ENCODE peak calls at places on chromosomes 4 and X, in seven cellular contexts. S, J, K, R, V, P and I are unnamed samples.

GRCh38 chrX:34197946-34198345 is 65.8 kb upstream of the FAM47A start:
- DNase-seq in K (peak), P (no peak), V (no peak), J (no peak), R (no peak), S (no peak), I (no peak)

GRCh38 chrX:21985332-21985777 is 44.8 kb downstream of the SMS start:
- DNase-seq in S (peak), V (peak), J (peak), R (peak), P (peak), K (no peak), I (peak)

GRCh38 chr4:118032691-118033090 is 1.6 kb upstream of the NDST3 start:
- DNase-seq in V (no peak), K (peak), R (no peak), P (no peak), J (peak), S (no peak), I (peak)

GRCh38 chr4:127632420-127633403 is at the start of gene INTU:
- DNase-seq in K (peak), V (peak), P (peak), S (peak), J (peak), R (peak), I (peak)

GRCh38 chr4:8762951-8763735 is 108.5 kb downstream of the HMX1 start:
- DNase-seq in S (no peak), K (no peak), V (no peak), P (no peak), R (no peak), J (no peak), I (no peak)

GRCh38 chrX:42714981-42715688 is 62.8 kb downstream of the PPP1R2C start:
- DNase-seq in S (peak), K (peak), V (no peak), J (peak), P (peak), R (peak), I (no peak)

GRCh38 chrX:154040307-154040756 is 20.6 kb upstream of the IRAK1 start:
- DNase-seq in R (no peak), P (no peak), J (no peak), S (no peak), K (no peak), V (no peak), I (peak)

GRCh38 chr4:99816611-99817309 is at the start of gene DAPP1:
- DNase-seq in R (peak), S (no peak), P (peak), K (no peak), J (no peak), V (no peak), I (no peak)

GRCh38 chr4:55736605-55737183 is 82.9 kb upstream of the EXOC1L start:
- DNase-seq in J (peak), K (no peak), S (no peak), P (no peak), R (no peak), V (no peak), I (peak)

GRCh38 chrX:110394653-110395052 is 36.0 kb downstream of the RTL9 start:
- DNase-seq in P (no peak), V (no peak), J (no peak), R (no peak), K (no peak), S (no peak), I (peak)

GRCh38 chr4:81632581-81633247 is 161.0 kb upstream of the RASGEF1B start:
- DNase-seq in S (no peak), V (no peak), K (peak), R (no peak), J (no peak), P (no peak), I (no peak)

GRCh38 chr4:51943221-51943620 is 76.9 kb downstream of the LRRC66 start:
- DNase-seq in J (no peak), S (no peak), R (no peak), P (no peak), V (no peak), K (no peak), I (peak)

GRCh38 chrX:43087825-43088224 is 309.9 kb upstream of the PPP1R2C start:
- DNase-seq in V (no peak), J (no peak), K (no peak), P (no peak), S (no peak), R (no peak), I (no peak)

GRCh38 chrX:150018931-150019331 is 80.6 kb upstream of the EOLA2 start:
- DNase-seq in P (no peak), S (no peak), K (no peak), R (no peak), V (no peak), J (no peak), I (peak)

GRCh38 chr4:121370729-121371325 is 10.0 kb downstream of the QRFPR start:
- DNase-seq in V (peak), P (no peak), K (no peak), S (no peak), R (no peak), J (peak), I (peak)

GRCh38 chr4:1044469-1045192 is 33.2 kb downstream of the FGFRL1 start:
- DNase-seq in V (no peak), S (peak), K (no peak), P (peak), J (no peak), R (no peak), I (no peak)

GRCh38 chrX:106950381-106950780 is 30.2 kb downstream of the CLDN2 start:
- DNase-seq in K (no peak), P (no peak), V (no peak), J (no peak), S (no peak), R (no peak), I (no peak)

GRCh38 chr4:15149842-15150592 is 147.7 kb downstream of the CPEB2 start:
- DNase-seq in J (peak), V (peak), P (peak), S (peak), R (no peak), K (no peak), I (peak)

GRCh38 chr4:185933078-185933581 is 121.1 kb upstream of the SORBS2 start:
- DNase-seq in R (no peak), K (peak), P (no peak), S (no peak), J (no peak), V (no peak), I (peak)

GRCh38 chr4:38067499-38067898 is 107.3 kb downstream of the PTTG2 start:
- DNase-seq in P (no peak), R (no peak), V (no peak), S (no peak), K (no peak), J (no peak), I (no peak)

GRCh38 chr4:105145913-105146285 is 777 bp upstream of the TET2 start:
- DNase-seq in S (peak), R (peak), P (peak), K (no peak), J (peak), V (no peak), I (no peak)

GRCh38 chrX:37679888-37680287 is 5.7 kb upstream of the XK start:
- DNase-seq in S (no peak), P (no peak), K (no peak), R (no peak), J (no peak), V (no peak), I (no peak)

GRCh38 chr4:4575284-4576211 is 33.7 kb upstream of the STX18 start:
- DNase-seq in S (peak), V (no peak), R (peak), K (no peak), P (peak), J (peak), I (peak)

GRCh38 chr4:17273047-17273446 is 238.8 kb downstream of the QDPR start:
- DNase-seq in S (no peak), J (no peak), V (no peak), P (no peak), K (no peak), R (no peak), I (peak)

GRCh38 chrX:102711872-102712215 is 404 bp upstream of the GPRASP2 start:
- DNase-seq in K (no peak), R (no peak), S (no peak), V (no peak), J (peak), P (no peak), I (no peak)

GRCh38 chr4:174910271-174910670 is 7.9 kb upstream of the ADAM29 start:
- DNase-seq in K (no peak), V (no peak), P (no peak), R (no peak), J (no peak), S (no peak), I (no peak)

GRCh38 chr4:139555073-139555704 is 830 bp downstream of the SETD7 start:
- DNase-seq in P (peak), J (peak), V (peak), K (peak), S (peak), R (peak), I (peak)

GRCh38 chr4:139554726-139555072 is 1.3 kb downstream of the SETD7 start:
- DNase-seq in K (no peak), R (no peak), V (no peak), P (no peak), S (no peak), J (no peak), I (no peak)

GRCh38 chr4:139552506-139552905 is 3.5 kb downstream of the SETD7 start:
- DNase-seq in J (no peak), R (no peak), S (no peak), V (no peak), P (no peak), K (no peak), I (peak)

GRCh38 chr4:139552908-139553307 is 3.1 kb downstream of the SETD7 start:
- DNase-seq in S (no peak), R (no peak), P (no peak), J (no peak), K (no peak), V (peak), I (no peak)

DNA sequence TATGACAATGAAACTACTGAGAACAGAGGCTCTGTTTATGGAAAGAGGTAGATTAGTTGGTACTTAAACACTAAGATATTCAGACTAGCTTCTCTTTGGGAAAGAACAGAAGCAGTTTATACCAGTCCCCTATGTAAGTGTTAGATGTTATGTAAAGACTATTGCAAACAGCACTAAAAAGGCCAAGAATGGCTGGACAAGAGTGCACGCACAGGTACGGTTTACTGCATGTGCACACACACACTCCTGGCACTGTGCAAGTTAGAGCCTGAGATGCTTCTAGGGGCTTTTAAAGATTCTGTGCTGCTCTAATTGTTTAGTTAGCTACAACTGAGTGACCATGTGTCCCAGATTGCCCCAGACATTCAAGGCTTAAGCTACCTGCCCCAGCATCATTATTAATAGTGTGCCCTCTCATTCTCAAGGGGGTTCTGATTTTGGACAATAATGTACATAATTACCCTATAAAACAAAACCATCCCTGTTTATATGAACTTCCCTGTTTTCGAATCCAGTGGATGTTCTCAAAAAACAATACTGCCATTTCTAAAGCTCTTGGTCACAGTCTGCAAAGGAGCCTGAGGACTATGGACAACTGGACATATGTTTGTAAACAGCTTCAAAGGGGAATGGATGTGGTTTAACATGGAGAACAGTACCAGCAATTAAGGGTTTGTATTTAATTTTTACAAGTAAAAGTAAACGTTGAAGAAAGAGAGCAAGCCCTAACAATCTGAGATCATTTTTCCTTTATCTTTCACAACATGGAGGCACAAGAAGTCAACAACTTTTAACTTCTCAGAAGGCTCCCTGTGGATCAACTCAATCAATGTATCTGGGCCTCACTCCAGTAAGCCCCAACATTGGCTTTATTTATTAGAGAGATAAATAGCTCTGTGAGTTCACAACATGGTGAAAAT is 2.0 kb downstream of the SETD7 start:
- DNase-seq in R (no peak), S (no peak), J (no peak), K (no peak), V (no peak), P (no peak), I (no peak)
- H3K4me3 ChIP-seq in R (no peak), S (no peak), J (peak), K (no peak), V (peak), P (peak), I (peak)

GRCh38 chr4:74287791-74288190 is 20.5 kb upstream of the EPGN start:
- DNase-seq in P (no peak), J (no peak), K (no peak), V (no peak), R (no peak), S (no peak), I (no peak)
- H3K4me3 ChIP-seq in P (no peak), J (no peak), K (no peak), V (no peak), R (no peak), S (no peak), I (no peak)

DNA sequence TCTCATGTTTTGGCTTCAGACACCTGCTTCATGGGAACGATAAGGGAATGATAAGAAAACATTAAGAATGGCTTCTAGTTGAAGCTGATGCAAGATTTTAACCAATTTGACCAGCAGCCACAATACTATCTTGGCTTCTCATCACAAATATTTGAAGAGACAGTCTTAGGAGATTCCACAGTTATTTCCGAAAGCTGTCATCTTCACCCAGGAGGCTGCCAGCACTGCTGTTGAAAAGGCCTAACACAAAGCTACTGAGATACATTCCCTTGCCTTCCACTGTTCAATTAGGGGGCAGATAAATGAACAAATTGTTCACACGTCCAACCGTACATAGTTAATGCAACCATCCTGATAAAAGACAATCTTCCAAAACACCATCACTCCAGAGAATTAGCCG is 189.6 kb upstream of the PSAPL1 start:
- DNase-seq in K (no peak), S (no peak), J (no peak), P (no peak), V (no peak), R (no peak), I (no peak)
- H3K4me3 ChIP-seq in K (no peak), S (no peak), J (no peak), P (no peak), V (no peak), R (no peak), I (no peak)

GRCh38 chr4:24794916-24795665 is at the start of gene SOD3:
- DNase-seq in R (peak), S (peak), J (peak), V (peak), P (peak), K (peak), I (peak)

GRCh38 chr4:24795666-24796381 is 451 bp downstream of the SOD3 start:
- DNase-seq in V (no peak), R (no peak), K (no peak), P (no peak), J (no peak), S (no peak), I (no peak)

GRCh38 chr4:24792552-24792951 is 2.8 kb upstream of the SOD3 start:
- DNase-seq in S (no peak), K (no peak), R (no peak), P (no peak), J (no peak), V (no peak), I (no peak)

GRCh38 chr4:24793219-24794005 is 2.0 kb upstream of the SOD3 start:
- DNase-seq in V (no peak), R (no peak), J (peak), S (no peak), K (no peak), P (no peak), I (peak)

GRCh38 chr4:24794111-24794860 is 1.1 kb upstream of the SOD3 start:
- DNase-seq in R (no peak), P (no peak), V (no peak), K (no peak), J (no peak), S (peak), I (peak)
- H3K4me3 ChIP-seq in R (no peak), P (no peak), V (no peak), K (no peak), J (no peak), S (no peak), I (no peak)

GRCh38 chr4:119300072-119300387 is 21.9 kb downstream of the FABP2 start:
- DNase-seq in V (no peak), R (peak), K (no peak), J (no peak), P (peak), S (peak), I (peak)
- H3K4me3 ChIP-seq in V (peak), R (peak), K (peak), J (peak), P (peak), S (peak), I (peak)

DNA sequence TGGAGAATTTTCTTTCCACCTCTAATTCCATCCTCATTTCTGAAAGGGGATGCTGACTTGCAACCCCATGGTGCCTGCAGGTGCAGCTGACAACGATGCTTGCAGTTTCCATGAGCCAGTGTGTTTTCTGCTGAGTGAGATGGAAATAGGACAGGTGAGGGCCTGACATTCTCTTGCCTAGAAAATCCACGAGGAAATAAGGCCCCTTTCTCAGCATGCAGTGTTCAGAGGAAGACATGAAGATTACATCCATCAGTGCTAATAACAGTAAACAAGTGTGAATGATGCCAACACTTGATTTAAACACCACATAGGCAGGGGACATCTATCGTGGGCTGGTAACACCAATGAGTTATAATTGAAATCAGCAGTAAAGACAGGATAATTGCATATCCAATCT is 237.3 kb downstream of the NLGN4X start:
- DNase-seq in K (no peak), R (no peak), S (no peak), V (no peak), P (no peak), J (no peak), I (no peak)
- H3K4me3 ChIP-seq in K (no peak), R (no peak), S (no peak), V (no peak), P (no peak), J (no peak), I (no peak)

DNA sequence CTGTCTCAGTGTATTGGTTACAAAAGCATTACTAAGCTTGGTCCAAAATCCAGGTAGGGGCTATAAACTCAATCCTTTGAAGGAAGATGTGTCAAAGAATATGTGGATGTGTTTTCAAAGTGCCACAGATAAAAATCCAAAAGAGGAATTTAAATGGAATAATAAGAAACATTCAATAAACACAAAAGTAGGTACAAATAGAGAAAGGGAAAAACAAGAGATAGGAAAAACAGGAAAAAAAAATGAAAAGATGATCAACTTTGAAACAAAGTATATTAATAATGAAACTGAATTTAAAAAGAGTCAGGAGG is 64.0 kb downstream of the PPP4R3C start:
- DNase-seq in R (no peak), K (no peak), V (no peak), J (no peak), P (no peak), S (no peak), I (no peak)
- H3K4me3 ChIP-seq in R (no peak), K (no peak), V (no peak), J (no peak), P (no peak), S (no peak), I (no peak)